ENCODE peak calls at places on chromosomes 6 and 20, in four cellular contexts. D is tibial nerve; H is CD8-positive, alpha-beta T cell; W is GM23248. M is an unnamed sample. For H3K9me3, the result is how much of the 10 kb centered on the place peaks cover.

GRCh38 chr6:95784869-95785268 is 207.5 kb downstream of the MANEA start:
- DNase-seq in D (no peak), H (no peak), W (no peak), M (no peak)

GRCh38 chr20:3277686-3278465 is 38.9 kb upstream of the SLC4A11 start:
- DNase-seq in D (no peak), H (no peak), W (no peak), M (no peak)

GRCh38 chr6:122400121-122400450 is 634 bp downstream of the HSF2 start:
- DNase-seq in D (no peak), H (no peak), W (peak), M (no peak)

GRCh38 chr6:14655990-14656640 is 538.5 kb downstream of the CD83 start:
- DNase-seq in D (no peak), H (no peak), W (no peak), M (no peak)

GRCh38 chr20:50676888-50677287 is 14.5 kb downstream of the RIPOR3 start:
- DNase-seq in D (no peak), H (no peak), W (no peak), M (no peak)

GRCh38 chr6:5205877-5206840 is 54.6 kb downstream of the LYRM4 start:
- DNase-seq in D (peak), H (no peak), W (peak), M (peak)

GRCh38 chr6:88287696-88288095 is 121.5 kb upstream of the CNR1 start:
- DNase-seq in D (no peak), H (no peak), W (no peak), M (no peak)

GRCh38 chr20:45011108-45011526 is 44.8 kb downstream of the STK4 start:
- DNase-seq in D (peak), H (peak), W (peak), M (peak)

GRCh38 chr20:3843490-3843889 is 3.1 kb upstream of the MAVS start:
- DNase-seq in D (no peak), H (no peak), W (peak), M (no peak)

GRCh38 chr20:25252686-25253421 is 5.0 kb downstream of the PYGB start:
- DNase-seq in D (no peak), H (no peak), W (no peak), M (no peak)

GRCh38 chr6:10690651-10691445 is 3.6 kb downstream of the C6orf52 start:
- DNase-seq in D (no peak), H (no peak), W (no peak), M (no peak)

GRCh38 chr6:106858653-106859092 is 115.9 kb downstream of the CD24 start:
- DNase-seq in D (no peak), H (no peak), W (peak), M (no peak)

GRCh38 chr6:39806277-39806676 is 14.1 kb downstream of the DAAM2 start:
- DNase-seq in D (no peak), H (no peak), W (peak), M (no peak)

GRCh38 chr20:36591854-36592641 is 13.5 kb upstream of the RAB5IF start:
- DNase-seq in D (no peak), H (no peak), W (peak), M (no peak)

GRCh38 chr6:129543981-129544380 is 166.0 kb downstream of the ARHGAP18 start:
- DNase-seq in D (no peak), H (no peak), W (peak), M (no peak)

GRCh38 chr6:111614833-111615582 is 9.3 kb upstream of the TRAF3IP2 start:
- DNase-seq in D (no peak), H (no peak), W (no peak), M (no peak)

GRCh38 chr20:25285091-25285647 is 37.3 kb downstream of the PYGB start:
- DNase-seq in D (no peak), H (no peak), W (no peak), M (no peak)

GRCh38 chr6:110392727-110393126 is 22.6 kb downstream of the DDO start:
- DNase-seq in D (no peak), H (no peak), W (no peak), M (no peak)

GRCh38 chr6:1987640-1988039 is 257.8 kb downstream of the GMDS start:
- DNase-seq in D (no peak), H (no peak), W (peak), M (no peak)

GRCh38 chr20:33437141-33437911 is 6.2 kb downstream of the SNTA1 start:
- DNase-seq in D (peak), H (no peak), W (no peak), M (no peak)

GRCh38 chr6:13422601-13423247 is 64.7 kb downstream of the GFOD1 start:
- DNase-seq in D (no peak), H (no peak), W (no peak), M (no peak)

GRCh38 chr6:10404799-10405524 is 9.9 kb downstream of the TFAP2A start:
- DNase-seq in D (no peak), H (no peak), W (no peak), M (no peak)

GRCh38 chr6:166850677-166851076 is 105.7 kb downstream of the RNASET2 start:
- DNase-seq in D (no peak), H (no peak), W (no peak), M (no peak)

GRCh38 chr6:3847521-3847920 is 1.7 kb upstream of the FAM50B start:
- DNase-seq in D (no peak), H (no peak), W (no peak), M (no peak)

GRCh38 chr6:164370773-164371172 is 938.6 kb downstream of the C6orf118 start:
- DNase-seq in D (no peak), H (no peak), W (no peak), M (no peak)
- H3K9me3 ChIP-seq in D (under half), H (under half), W (under half), M (under half)

GRCh38 chr6:170000071-170000843 is 248.8 kb downstream of the ERMARD start:
- DNase-seq in D (no peak), H (no peak), W (no peak), M (no peak)
- H3K9me3 ChIP-seq in D (under half), H (under half), W (under half), M (under half)

GRCh38 chr6:168242111-168242510 is 77.5 kb downstream of the DACT2 start:
- DNase-seq in D (no peak), H (no peak), W (no peak), M (no peak)
- H3K9me3 ChIP-seq in D (under half), H (under half), W (under half), M (under half)

DNA sequence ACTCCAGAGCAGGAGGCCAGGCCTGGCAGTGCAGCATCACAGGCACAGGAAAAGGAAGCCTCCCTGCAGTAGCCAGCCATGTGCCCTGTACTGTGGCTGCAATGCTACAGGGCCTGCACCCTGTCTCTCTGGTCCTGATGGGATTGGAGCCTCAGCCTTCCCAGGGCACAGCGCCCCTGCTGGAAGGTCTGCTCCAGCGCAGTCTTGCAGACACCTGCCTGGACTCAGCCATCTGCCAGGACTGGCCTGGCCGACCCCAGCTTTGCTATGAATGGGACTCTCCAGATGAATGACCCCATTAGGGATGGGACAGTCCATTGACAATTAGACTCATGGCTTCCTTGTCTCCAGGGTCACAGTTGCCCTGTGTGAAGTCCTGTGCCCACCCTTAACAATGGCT is 251.6 kb downstream of the ERMARD start:
- DNase-seq in D (no peak), H (no peak), W (no peak), M (no peak)
- H3K9me3 ChIP-seq in D (under half), H (under half), W (under half), M (under half)

GRCh38 chr6:27295301-27296079 is 16.6 kb downstream of the POM121L2 start:
- DNase-seq in D (no peak), H (no peak), W (peak), M (no peak)

GRCh38 chr6:27296106-27296783 is 15.8 kb downstream of the POM121L2 start:
- DNase-seq in D (no peak), H (no peak), W (peak), M (no peak)

GRCh38 chr6:27297484-27297856 is 14.6 kb downstream of the POM121L2 start:
- DNase-seq in D (no peak), H (no peak), W (no peak), M (no peak)

GRCh38 chr6:27294409-27294808 is 17.7 kb downstream of the POM121L2 start:
- DNase-seq in D (no peak), H (no peak), W (no peak), M (no peak)

DNA sequence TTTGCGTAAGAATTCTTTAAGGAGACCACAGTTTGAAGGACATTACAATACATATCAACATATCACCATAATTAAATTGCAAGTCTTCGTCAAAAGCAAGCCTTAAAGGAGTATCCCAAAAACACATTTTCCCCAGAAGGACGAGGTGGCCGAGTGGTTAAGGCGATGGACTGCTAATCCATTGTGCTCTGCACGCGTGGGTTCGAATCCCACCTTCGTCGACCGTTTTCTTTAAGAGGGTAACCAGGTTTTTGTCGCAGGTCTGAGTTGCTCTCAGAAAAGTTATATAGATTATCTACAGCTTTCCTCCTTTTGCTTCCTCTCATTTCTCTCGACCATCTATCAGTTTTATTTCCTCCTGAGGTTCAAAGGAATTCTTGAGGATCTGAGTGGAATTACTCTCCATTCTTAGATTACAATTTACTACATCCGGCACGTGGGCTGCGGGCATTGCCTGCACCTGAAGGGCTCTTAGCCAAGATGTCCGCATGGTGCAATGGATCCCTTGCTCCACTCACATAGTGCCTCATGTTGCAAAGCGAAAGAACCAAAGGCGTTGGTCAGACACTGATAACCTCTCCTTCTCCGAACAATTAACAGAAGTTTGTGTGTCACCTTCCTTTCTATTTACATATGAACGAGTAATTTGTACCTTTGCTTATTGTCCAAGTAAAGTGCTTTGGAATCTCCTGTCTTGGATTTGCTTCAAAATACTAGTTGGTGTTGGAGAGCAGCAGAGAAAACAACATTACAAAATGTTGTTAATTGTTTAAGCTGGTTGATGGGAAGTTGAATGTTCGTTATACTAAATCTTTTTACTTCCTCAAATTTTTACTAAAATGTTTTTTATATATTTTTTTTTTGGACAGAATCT is 14.0 kb downstream of the POM121L2 start:
- DNase-seq in D (no peak), H (no peak), W (peak), M (no peak)
- H3K9me3 ChIP-seq in D (under half), H (under half), W (under half), M (under half)

GRCh38 chr6:161215193-161215592 is 58.7 kb downstream of the AGPAT4 start:
- DNase-seq in D (no peak), H (no peak), W (peak), M (no peak)

GRCh38 chr6:161212902-161213301 is 61.0 kb downstream of the AGPAT4 start:
- DNase-seq in D (no peak), H (no peak), W (no peak), M (no peak)

GRCh38 chr6:161214722-161215121 is 59.1 kb downstream of the AGPAT4 start:
- DNase-seq in D (no peak), H (no peak), W (no peak), M (no peak)

GRCh38 chr6:161210857-161211256 is 63.0 kb downstream of the AGPAT4 start:
- DNase-seq in D (no peak), H (no peak), W (no peak), M (no peak)

GRCh38 chr6:161211380-161212035 is 62.4 kb downstream of the AGPAT4 start:
- DNase-seq in D (no peak), H (no peak), W (no peak), M (no peak)
- H3K9me3 ChIP-seq in D (under half), H (under half), W (under half), M (under half)

GRCh38 chr6:137892271-137892708 is 25.2 kb downstream of the TNFAIP3 start:
- DNase-seq in D (no peak), H (no peak), W (peak), M (no peak)
- H3K9me3 ChIP-seq in D (under half), H (under half), W (under half), M (under half)